ENCODE peak calls at places on chromosomes 3 and 15, in ten cellular contexts. C is stimulated activated CD4-positive, alpha-beta T cell treated with anti-CD3 and anti-CD28 coated beads, Interleukin-12 subunit alpha, Interleukin-12 subunit beta, amount 100 ng/mL, for 48 hours; S is amniotic stem cell; A is epithelial cell of prostate; G is NCI-H526 treated with DMSO at 0.1 percent for 48 hours; Q is uterus; E is HTR-8/SVneo; O is cardiac muscle cell; M is iris pigment epithelial cell; L is SHP77. J is an unnamed sample.

GRCh38 chr15:46502668-46503067 is 867.8 kb downstream of the SQOR start:
- DNase-seq in C (no peak), S (no peak), A (no peak), G (peak; percentile 4), Q (no peak), E (peak; percentile 0), O (peak; percentile 2), M (no peak), L (peak; percentile 1), J (no peak)

GRCh38 chr3:114973576-114973975 is 173.5 kb downstream of the ZBTB20 start:
- DNase-seq in C (no peak), S (no peak), A (no peak), G (peak; percentile 17), Q (no peak), E (no peak), O (no peak), M (no peak), L (no peak), J (no peak)

GRCh38 chr3:42572278-42572677 is 9.5 kb downstream of the SEC22C start:
- DNase-seq in C (no peak), S (no peak), A (no peak), G (peak; percentile 16), Q (no peak), E (peak; percentile 56), O (peak; percentile 52), M (peak; percentile 47), L (peak; percentile 43), J (peak; percentile 54)

GRCh38 chr3:119302697-119303630 is 8.8 kb downstream of the ARHGAP31 start:
- DNase-seq in C (no peak), S (no peak), A (no peak), G (peak; percentile 24), Q (no peak), E (no peak), O (no peak), M (no peak), L (no peak), J (peak; percentile 58)

GRCh38 chr15:77081971-77082370 is 11.1 kb upstream of the TSPAN3 start:
- DNase-seq in C (no peak), S (no peak), A (no peak), G (no peak), Q (no peak), E (no peak), O (no peak), M (no peak), L (no peak), J (no peak)

GRCh38 chr3:124529826-124530571 is 200.3 kb upstream of the UMPS start:
- DNase-seq in C (no peak), S (no peak), A (no peak), G (no peak), Q (no peak), E (peak; percentile 9), O (no peak), M (no peak), L (no peak), J (no peak)

GRCh38 chr15:92527197-92527596 is 128.4 kb downstream of the FAM174B start:
- DNase-seq in C (no peak), S (no peak), A (no peak), G (no peak), Q (no peak), E (no peak), O (no peak), M (no peak), L (no peak), J (peak; percentile 89)

GRCh38 chr3:184260571-184261269 is 633 bp downstream of the CAMK2N2 start:
- DNase-seq in C (no peak), S (no peak), A (no peak), G (peak; percentile 39), Q (no peak), E (no peak), O (no peak), M (no peak), L (no peak), J (no peak)

GRCh38 chr15:63308947-63309346 is 31.5 kb downstream of the APH1B start:
- DNase-seq in C (no peak), S (no peak), A (no peak), G (no peak), Q (no peak), E (no peak), O (no peak), M (no peak), L (no peak), J (no peak)

GRCh38 chr15:32831458-32831857 is 113.7 kb downstream of the GREM1 start:
- DNase-seq in C (no peak), S (no peak), A (no peak), G (no peak), Q (no peak), E (no peak), O (no peak), M (no peak), L (no peak), J (peak; percentile 28)

GRCh38 chr3:105674437-105675065 is 194.3 kb downstream of the CBLB start:
- DNase-seq in C (no peak), S (no peak), A (no peak), G (no peak), Q (no peak), E (no peak), O (peak; percentile 51), M (no peak), L (no peak), J (no peak)

GRCh38 chr3:120693439-120694172 is 11.6 kb upstream of the HGD start:
- DNase-seq in C (no peak), S (no peak), A (no peak), G (peak; percentile 95), Q (no peak), E (no peak), O (no peak), M (peak; percentile 57), L (no peak), J (peak; percentile 51)

GRCh38 chr15:48617619-48618018 is 27.9 kb downstream of the FBN1 start:
- DNase-seq in C (no peak), S (no peak), A (no peak), G (no peak), Q (peak; percentile 76), E (no peak), O (no peak), M (peak; percentile 97), L (no peak), J (peak; percentile 99)

J was measured in choroid plexus epithelial cell.